ENCODE peak calls at places on chromosomes 3 and 15, in four cellular contexts. One of them, this sample, is unnamed.

GRCh38 chr3:159881828-159882309 is 106.8 kb upstream of the IL12A start:
- DNase-seq in NCI-H1092: no peak
- DNase-seq in GM04504: no peak
- DNase-seq in AG08395: no peak
- DNase-seq in this sample: no peak

GRCh38 chr3:97131476-97131875 is 317.1 kb downstream of the EPHA6 start:
- DNase-seq in NCI-H1092: no peak
- DNase-seq in GM04504: no peak
- DNase-seq in AG08395: no peak
- DNase-seq in this sample: no peak

GRCh38 chr15:58541410-58542087 is 109.8 kb downstream of the LIPC start:
- DNase-seq in NCI-H1092: no peak
- DNase-seq in GM04504: no peak
- DNase-seq in AG08395: no peak
- DNase-seq in this sample: no peak

GRCh38 chr3:12478326-12478725 is 6.0 kb upstream of the TSEN2 start:
- DNase-seq in NCI-H1092: no peak
- DNase-seq in GM04504: no peak
- DNase-seq in AG08395: no peak
- DNase-seq in this sample: no peak

GRCh38 chr3:178802259-178802658 is 266.0 kb downstream of the KCNMB2 start:
- DNase-seq in NCI-H1092: peak
- DNase-seq in GM04504: no peak
- DNase-seq in AG08395: no peak
- DNase-seq in this sample: no peak

GRCh38 chr15:100914876-100915275 is 4.3 kb upstream of the LRRK1 start:
- DNase-seq in NCI-H1092: no peak
- DNase-seq in GM04504: no peak
- DNase-seq in AG08395: no peak
- DNase-seq in this sample: no peak

GRCh38 chr15:89500397-89501270 is 4.3 kb upstream of the RHCG start:
- DNase-seq in NCI-H1092: no peak
- DNase-seq in GM04504: no peak
- DNase-seq in AG08395: no peak
- DNase-seq in this sample: no peak

GRCh38 chr15:96322401-96323249 is 7.9 kb upstream of the NR2F2 start:
- DNase-seq in NCI-H1092: no peak
- DNase-seq in GM04504: no peak
- DNase-seq in AG08395: no peak
- DNase-seq in this sample: no peak

GRCh38 chr3:193702967-193703366 is 110.0 kb downstream of the OPA1 start:
- DNase-seq in NCI-H1092: no peak
- DNase-seq in GM04504: peak
- DNase-seq in AG08395: peak
- DNase-seq in this sample: no peak

GRCh38 chr15:82543155-82543554 is 2.9 kb upstream of the RPS17 start:
- DNase-seq in NCI-H1092: no peak
- DNase-seq in GM04504: peak
- DNase-seq in AG08395: peak
- DNase-seq in this sample: no peak

GRCh38 chr15:101017935-101018849 is 99.0 kb downstream of the LRRK1 start:
- DNase-seq in NCI-H1092: no peak
- DNase-seq in GM04504: no peak
- DNase-seq in AG08395: no peak
- DNase-seq in this sample: no peak

GRCh38 chr3:127035672-127036071 is 52.8 kb downstream of the PLXNA1 start:
- DNase-seq in NCI-H1092: no peak
- DNase-seq in GM04504: peak
- DNase-seq in AG08395: peak
- DNase-seq in this sample: no peak

GRCh38 chr3:15768421-15769255 is 29.1 kb downstream of the ANKRD28 start:
- DNase-seq in NCI-H1092: no peak
- DNase-seq in GM04504: peak
- DNase-seq in AG08395: peak
- DNase-seq in this sample: peak

GRCh38 chr3:24351779-24352469 is 142.7 kb downstream of the THRB start:
- DNase-seq in NCI-H1092: no peak
- DNase-seq in GM04504: peak
- DNase-seq in AG08395: peak
- DNase-seq in this sample: no peak

GRCh38 chr3:126083511-126083912 is 412 bp downstream of the SLC41A3 start:
- DNase-seq in NCI-H1092: peak
- DNase-seq in GM04504: no peak
- DNase-seq in AG08395: peak
- DNase-seq in this sample: no peak

GRCh38 chr15:74203914-74204431 is 1.4 kb upstream of the STRA6 start:
- DNase-seq in NCI-H1092: peak
- DNase-seq in GM04504: no peak
- DNase-seq in AG08395: peak
- DNase-seq in this sample: no peak

GRCh38 chr3:67361323-67361722 is 293.1 kb downstream of the SUCLG2 start:
- DNase-seq in NCI-H1092: no peak
- DNase-seq in GM04504: no peak
- DNase-seq in AG08395: no peak
- DNase-seq in this sample: no peak

GRCh38 chr15:35013370-35013769 is 25.3 kb upstream of the ZNF770 start:
- DNase-seq in NCI-H1092: no peak
- DNase-seq in GM04504: no peak
- DNase-seq in AG08395: no peak
- DNase-seq in this sample: no peak

GRCh38 chr3:56303508-56303907 is 164.8 kb downstream of the ERC2 start:
- DNase-seq in NCI-H1092: no peak
- DNase-seq in GM04504: peak
- DNase-seq in AG08395: peak
- DNase-seq in this sample: no peak

GRCh38 chr3:53243165-53243564 is 12.7 kb downstream of the TKT start:
- DNase-seq in NCI-H1092: no peak
- DNase-seq in GM04504: peak
- DNase-seq in AG08395: peak
- DNase-seq in this sample: no peak

GRCh38 chr3:154389861-154390260 is 40.1 kb downstream of the GPR149 start:
- DNase-seq in NCI-H1092: no peak
- DNase-seq in GM04504: no peak
- DNase-seq in AG08395: no peak
- DNase-seq in this sample: no peak

GRCh38 chr3:122677261-122677660 is 3.4 kb upstream of the PARP14 start:
- DNase-seq in NCI-H1092: no peak
- DNase-seq in GM04504: no peak
- DNase-seq in AG08395: no peak
- DNase-seq in this sample: no peak

GRCh38 chr3:56975562-56975961 is 84.9 kb upstream of the SPATA12 start:
- DNase-seq in NCI-H1092: no peak
- DNase-seq in GM04504: no peak
- DNase-seq in AG08395: no peak
- DNase-seq in this sample: no peak

GRCh38 chr15:66701422-66702034 is 508 bp upstream of the SMAD6 start:
- DNase-seq in NCI-H1092: peak
- DNase-seq in GM04504: no peak
- DNase-seq in AG08395: peak
- DNase-seq in this sample: no peak

GRCh38 chr15:99386429-99386828 is 135.1 kb downstream of the LRRC28 start:
- DNase-seq in NCI-H1092: no peak
- DNase-seq in GM04504: no peak
- DNase-seq in AG08395: no peak
- DNase-seq in this sample: no peak

GRCh38 chr15:65249641-65250040 is 37.0 kb downstream of the PARP16 start:
- DNase-seq in NCI-H1092: no peak
- DNase-seq in GM04504: no peak
- DNase-seq in AG08395: no peak
- DNase-seq in this sample: no peak